ENCODE peak calls at places on chromosomes 2 and 18, in five cellular contexts. One of them, this sample, is unnamed.

GRCh38 chr2:238512247-238512867 is 85.6 kb downstream of the ASB1 start:
- DNase-seq in CD8-positive, alpha-beta T cell: no peak
- DNase-seq in lower lobe of right lung: no peak
- DNase-seq in fibroblast of lung: no peak
- DNase-seq in A549: no peak
- DNase-seq in this sample: no peak

GRCh38 chr2:70616168-70616694 is 62.6 kb upstream of the TGFA start:
- DNase-seq in A549: no peak
- DNase-seq in fibroblast of lung: no peak
- DNase-seq in lower lobe of right lung: no peak
- DNase-seq in CD8-positive, alpha-beta T cell: no peak
- DNase-seq in this sample: no peak

GRCh38 chr18:64693756-64694155 is 544.9 kb upstream of the LINC00305 start:
- DNase-seq in CD8-positive, alpha-beta T cell: no peak
- DNase-seq in lower lobe of right lung: no peak
- DNase-seq in A549: no peak
- DNase-seq in fibroblast of lung: peak; percentile 43
- DNase-seq in this sample: no peak

GRCh38 chr2:134206573-134206972 is 47.3 kb upstream of the MGAT5 start:
- DNase-seq in lower lobe of right lung: no peak
- DNase-seq in CD8-positive, alpha-beta T cell: no peak
- DNase-seq in fibroblast of lung: peak; percentile 78
- DNase-seq in A549: no peak
- DNase-seq in this sample: no peak

GRCh38 chr2:207617011-207617671 is 8.1 kb downstream of the METTL21A start:
- DNase-seq in lower lobe of right lung: no peak
- DNase-seq in fibroblast of lung: peak; percentile 89
- DNase-seq in A549: peak; percentile 64
- DNase-seq in CD8-positive, alpha-beta T cell: no peak
- DNase-seq in this sample: peak; percentile 96

GRCh38 chr2:237885931-237886701 is 26.7 kb downstream of the RAMP1 start:
- DNase-seq in fibroblast of lung: peak; percentile 33
- DNase-seq in lower lobe of right lung: peak; percentile 44
- DNase-seq in CD8-positive, alpha-beta T cell: no peak
- DNase-seq in A549: no peak
- DNase-seq in this sample: no peak

GRCh38 chr2:238238311-238238765 is 1.5 kb downstream of the HES6 start:
- DNase-seq in CD8-positive, alpha-beta T cell: no peak
- DNase-seq in A549: no peak
- DNase-seq in lower lobe of right lung: no peak
- DNase-seq in fibroblast of lung: no peak
- DNase-seq in this sample: no peak

GRCh38 chr2:240511351-240512108 is 46.3 kb downstream of the ANKMY1 start:
- DNase-seq in lower lobe of right lung: no peak
- DNase-seq in fibroblast of lung: no peak
- DNase-seq in CD8-positive, alpha-beta T cell: no peak
- DNase-seq in A549: no peak
- DNase-seq in this sample: no peak

GRCh38 chr18:50560681-50561629 is 1.1 kb downstream of the MAPK4 start:
- DNase-seq in lower lobe of right lung: no peak
- DNase-seq in fibroblast of lung: no peak
- DNase-seq in CD8-positive, alpha-beta T cell: no peak
- DNase-seq in A549: no peak
- DNase-seq in this sample: no peak

GRCh38 chr2:185835974-185836373 is 97.4 kb downstream of the FSIP2 start:
- DNase-seq in A549: no peak
- DNase-seq in fibroblast of lung: no peak
- DNase-seq in CD8-positive, alpha-beta T cell: no peak
- DNase-seq in lower lobe of right lung: no peak
- DNase-seq in this sample: no peak

GRCh38 chr2:69184224-69184623 is 171.2 kb downstream of the ANTXR1 start:
- DNase-seq in CD8-positive, alpha-beta T cell: no peak
- DNase-seq in lower lobe of right lung: no peak
- DNase-seq in fibroblast of lung: no peak
- DNase-seq in A549: no peak
- DNase-seq in this sample: no peak

GRCh38 chr2:19796036-19796703 is 105.6 kb downstream of the TTC32 start:
- DNase-seq in lower lobe of right lung: no peak
- DNase-seq in fibroblast of lung: peak; percentile 96
- DNase-seq in A549: no peak
- DNase-seq in CD8-positive, alpha-beta T cell: no peak
- DNase-seq in this sample: no peak

GRCh38 chr2:9533663-9534062 is 22.0 kb downstream of the ADAM17 start:
- DNase-seq in lower lobe of right lung: no peak
- DNase-seq in A549: no peak
- DNase-seq in fibroblast of lung: no peak
- DNase-seq in CD8-positive, alpha-beta T cell: no peak
- DNase-seq in this sample: no peak

GRCh38 chr2:232418466-232419244 is 12.0 kb downstream of the ALPG start:
- DNase-seq in fibroblast of lung: peak; percentile 51
- DNase-seq in A549: no peak
- DNase-seq in lower lobe of right lung: peak; percentile 68
- DNase-seq in CD8-positive, alpha-beta T cell: no peak
- DNase-seq in this sample: no peak
- H3K4me3 ChIP-seq in fibroblast of lung: no peak overlapping the region
- H3K4me3 ChIP-seq in A549: peak overlapping the region; percentile 32
- H3K4me3 ChIP-seq in lower lobe of right lung: peak overlapping the region; percentile 40
- H3K4me3 ChIP-seq in CD8-positive, alpha-beta T cell: no peak overlapping the region
- H3K4me3 ChIP-seq in this sample: peak overlapping the region; percentile 17

GRCh38 chr2:142415461-142415860 is 284.6 kb upstream of the LRP1B start:
- DNase-seq in A549: no peak
- DNase-seq in CD8-positive, alpha-beta T cell: no peak
- DNase-seq in lower lobe of right lung: no peak
- DNase-seq in fibroblast of lung: no peak
- DNase-seq in this sample: no peak
- H3K27ac ChIP-seq in A549: no peak overlapping the region
- H3K27ac ChIP-seq in CD8-positive, alpha-beta T cell: no peak overlapping the region
- H3K27ac ChIP-seq in lower lobe of right lung: no peak overlapping the region
- H3K27ac ChIP-seq in fibroblast of lung: no peak overlapping the region
- H3K27ac ChIP-seq in this sample: no peak overlapping the region

DNA sequence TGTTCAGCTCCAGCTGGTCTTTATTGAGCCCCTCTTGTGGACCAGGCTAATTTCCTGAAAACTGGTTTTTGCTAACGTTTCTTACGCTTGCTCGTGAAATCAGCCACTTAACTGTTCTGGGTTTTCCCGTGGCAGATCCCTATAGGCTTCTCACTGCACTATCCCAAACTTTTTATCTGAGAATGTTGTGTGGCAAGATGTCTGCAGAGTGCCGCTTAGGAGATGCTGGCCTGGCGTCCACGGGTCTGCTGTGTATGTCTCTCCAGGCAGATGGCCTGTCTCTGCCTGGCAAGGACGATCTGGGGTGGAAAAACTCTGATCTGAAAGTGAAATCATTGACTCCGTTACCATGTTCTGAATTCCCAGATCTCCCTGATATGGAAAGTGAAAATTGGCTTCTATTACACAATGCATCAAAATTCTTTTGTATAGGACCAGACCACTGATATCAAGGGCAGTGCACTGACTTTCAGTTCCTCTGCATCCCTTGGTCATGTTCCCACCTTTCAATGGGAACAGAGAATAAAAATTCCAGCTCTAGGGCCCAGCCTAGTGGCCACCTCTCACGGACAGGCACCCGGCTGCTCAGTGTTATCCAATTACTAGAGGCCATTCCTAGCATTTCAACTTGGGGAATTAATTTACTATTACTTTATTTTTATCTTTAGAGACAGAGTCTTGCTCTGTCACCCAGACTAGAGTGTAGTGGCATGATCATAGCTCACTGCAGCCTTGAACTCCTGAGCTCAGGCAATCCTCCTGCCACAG is 154.6 kb downstream of the ACOXL start:
- DNase-seq in lower lobe of right lung: no peak
- DNase-seq in CD8-positive, alpha-beta T cell: no peak
- DNase-seq in fibroblast of lung: no peak
- DNase-seq in A549: no peak
- DNase-seq in this sample: no peak
- TF ChIP-seq CTCF in lower lobe of right lung: no peak
- TF ChIP-seq CTCF in CD8-positive, alpha-beta T cell: no peak
- TF ChIP-seq CTCF in fibroblast of lung: no peak
- TF ChIP-seq CTCF in A549: no peak
- TF ChIP-seq CTCF in this sample: no peak

GRCh38 chr2:230714122-230714453 is 1.4 kb downstream of the CAB39 start:
- DNase-seq in A549: peak; percentile 30
- DNase-seq in fibroblast of lung: peak; percentile 79
- DNase-seq in lower lobe of right lung: no peak
- DNase-seq in CD8-positive, alpha-beta T cell: peak; percentile 50
- DNase-seq in this sample: no peak

GRCh38 chr2:230713331-230714121 is 884 bp downstream of the CAB39 start:
- DNase-seq in A549: no peak
- DNase-seq in CD8-positive, alpha-beta T cell: peak; percentile 51
- DNase-seq in lower lobe of right lung: peak; percentile 71
- DNase-seq in fibroblast of lung: peak; percentile 23
- DNase-seq in this sample: no peak

GRCh38 chr2:230717595-230717994 is 5.0 kb downstream of the CAB39 start:
- DNase-seq in lower lobe of right lung: no peak
- DNase-seq in fibroblast of lung: peak; percentile 50
- DNase-seq in CD8-positive, alpha-beta T cell: no peak
- DNase-seq in A549: no peak
- DNase-seq in this sample: no peak

GRCh38 chr2:230716588-230716987 is 3.9 kb downstream of the CAB39 start:
- DNase-seq in A549: no peak
- DNase-seq in CD8-positive, alpha-beta T cell: no peak
- DNase-seq in lower lobe of right lung: no peak
- DNase-seq in fibroblast of lung: no peak
- DNase-seq in this sample: no peak

DNA sequence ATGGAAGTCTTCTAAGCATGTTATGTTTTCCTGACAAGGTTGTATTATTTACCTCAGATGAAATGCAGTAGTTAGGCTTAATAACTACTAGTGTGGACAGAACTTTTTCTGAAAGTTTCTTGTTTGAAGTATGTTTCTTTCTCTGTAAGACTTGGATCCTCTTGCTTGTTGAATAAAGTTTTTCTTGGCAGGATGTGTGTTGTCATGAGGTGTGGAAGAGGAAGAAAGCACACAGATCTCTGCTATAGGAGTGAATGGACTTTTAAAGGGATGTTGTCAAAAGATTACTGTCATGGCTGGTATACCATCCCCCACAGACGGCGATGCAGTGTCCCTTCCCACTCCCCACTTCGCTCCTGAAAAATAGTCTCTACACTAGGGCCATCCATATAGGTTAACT is 2.6 kb downstream of the CAB39 start:
- DNase-seq in CD8-positive, alpha-beta T cell: no peak
- DNase-seq in A549: no peak
- DNase-seq in fibroblast of lung: peak; percentile 46
- DNase-seq in lower lobe of right lung: no peak
- DNase-seq in this sample: no peak
- H3K4me3 ChIP-seq in CD8-positive, alpha-beta T cell: peak overlapping the region; percentile 15
- H3K4me3 ChIP-seq in A549: no peak overlapping the region
- H3K4me3 ChIP-seq in fibroblast of lung: peak overlapping the region; percentile 99
- H3K4me3 ChIP-seq in lower lobe of right lung: peak overlapping the region; percentile 95
- H3K4me3 ChIP-seq in this sample: peak overlapping the region; percentile 84

This sample was measured in AG04450.